ENCODE peak calls at places on chromosomes 1 and 21, in four cellular contexts. K, O, T and N are unnamed samples.

GRCh38 chr1:219179293-219179692 is 5.6 kb downstream of the LYPLAL1 start:
- DNase-seq in K (no peak), O (no peak), T (no peak), N (no peak)

GRCh38 chr1:174397261-174397660 is 50.5 kb upstream of the GPR52 start:
- DNase-seq in K (no peak), O (no peak), T (no peak), N (no peak)

GRCh38 chr21:37224861-37225260 is 42.3 kb downstream of the VPS26C start:
- DNase-seq in K (no peak), O (no peak), T (no peak), N (no peak)

GRCh38 chr1:40014812-40015594 is 25.5 kb upstream of the CAP1 start:
- DNase-seq in K (no peak), O (no peak), T (no peak), N (no peak)

GRCh38 chr1:212284332-212284743 is 872 bp upstream of the PPP2R5A start:
- DNase-seq in K (no peak), O (no peak), T (no peak), N (no peak)

GRCh38 chr1:177648138-177648537 is 321.7 kb downstream of the SEC16B start:
- DNase-seq in K (no peak), O (no peak), T (no peak), N (no peak)

GRCh38 chr1:38093569-38094520 is 47.3 kb upstream of the POU3F1 start:
- DNase-seq in K (no peak), O (no peak), T (no peak), N (no peak)

GRCh38 chr1:181124206-181124825 is 35.8 kb downstream of the IER5 start:
- DNase-seq in K (no peak), O (no peak), T (no peak), N (no peak)

GRCh38 chr21:45615145-45615711 is 28.3 kb upstream of the PCBP3 start:
- DNase-seq in K (peak), O (no peak), T (no peak), N (peak)

GRCh38 chr1:230857077-230857476 is 11.2 kb downstream of the C1orf198 start:
- DNase-seq in K (no peak), O (no peak), T (no peak), N (no peak)

GRCh38 chr1:152398812-152399698 is 15.0 kb downstream of the CRNN start:
- DNase-seq in K (no peak), O (peak), T (peak), N (peak)

GRCh38 chr1:40932004-40932403 is 47.5 kb upstream of the CTPS1 start:
- DNase-seq in K (no peak), O (no peak), T (no peak), N (peak)

GRCh38 chr1:107572674-107573205 is 392.2 kb downstream of the VAV3 start:
- DNase-seq in K (no peak), O (no peak), T (no peak), N (no peak)

GRCh38 chr1:228397454-228397786 is 9.2 kb downstream of the TRIM11 start:
- DNase-seq in K (no peak), O (no peak), T (no peak), N (no peak)

GRCh38 chr1:233677690-233678354 is 63.9 kb downstream of the KCNK1 start:
- DNase-seq in K (no peak), O (no peak), T (no peak), N (no peak)

GRCh38 chr1:38502772-38503171 is 356.8 kb downstream of the RRAGC start:
- DNase-seq in K (no peak), O (no peak), T (no peak), N (no peak)

GRCh38 chr1:26408604-26409003 is 2.0 kb upstream of the LIN28A start:
- DNase-seq in K (no peak), O (peak), T (peak), N (peak)

GRCh38 chr1:65247419-65248359 is 61.7 kb upstream of the DNAJC6 start:
- DNase-seq in K (no peak), O (no peak), T (no peak), N (no peak)

GRCh38 chr1:150807257-150807637 is 813 bp downstream of the CTSK start:
- DNase-seq in K (no peak), O (no peak), T (no peak), N (no peak)

GRCh38 chr1:69911301-69911801 is 294.0 kb downstream of the LRRC40 start:
- DNase-seq in K (no peak), O (no peak), T (no peak), N (no peak)

GRCh38 chr1:3743421-3743820 is 8.8 kb upstream of the CCDC27 start:
- DNase-seq in K (no peak), O (no peak), T (no peak), N (no peak)

GRCh38 chr1:7366955-7367665 is 404.0 kb upstream of the VAMP3 start:
- DNase-seq in K (no peak), O (no peak), T (no peak), N (no peak)

GRCh38 chr1:227125929-227126545 is 185.9 kb downstream of the COQ8A start:
- DNase-seq in K (no peak), O (no peak), T (no peak), N (no peak)

GRCh38 chr1:210143465-210144062 is 89.0 kb upstream of the SERTAD4 start:
- DNase-seq in K (no peak), O (peak), T (peak), N (peak)

GRCh38 chr1:230359992-230360391 is 66.1 kb downstream of the PGBD5 start:
- DNase-seq in K (no peak), O (no peak), T (no peak), N (no peak)

GRCh38 chr21:44625756-44626155 is 1.1 kb upstream of the KRTAP10-9 start:
- DNase-seq in K (no peak), O (no peak), T (no peak), N (no peak)

GRCh38 chr1:91732291-91732953 is 153.5 kb downstream of the TGFBR3 start:
- DNase-seq in K (no peak), O (peak), T (peak), N (no peak)

GRCh38 chr1:154221815-154222081 is 993 bp downstream of the UBAP2L start:
- DNase-seq in K (no peak), O (no peak), T (no peak), N (peak)

GRCh38 chr1:43706598-43707190 is 642 bp upstream of the ST3GAL3 start:
- DNase-seq in K (no peak), O (peak), T (peak), N (peak)

GRCh38 chr21:44868707-44869106 is 4.8 kb downstream of the PTTG1IP start:
- DNase-seq in K (no peak), O (no peak), T (no peak), N (no peak)

GRCh38 chr1:86499987-86500593 is 31.4 kb downstream of the CLCA1 start:
- DNase-seq in K (no peak), O (no peak), T (peak), N (peak)

GRCh38 chr1:59062743-59063142 is 234.2 kb upstream of the FGGY start:
- DNase-seq in K (no peak), O (no peak), T (no peak), N (no peak)

GRCh38 chr1:53134042-53134485 is 8.4 kb downstream of the SLC1A7 start:
- DNase-seq in K (no peak), O (no peak), T (no peak), N (no peak)

GRCh38 chr1:9593147-9593491 is 4.4 kb downstream of the TMEM201 start:
- DNase-seq in K (no peak), O (no peak), T (no peak), N (no peak)

GRCh38 chr1:9592510-9593075 is 3.9 kb downstream of the TMEM201 start:
- DNase-seq in K (no peak), O (no peak), T (no peak), N (no peak)

GRCh38 chr1:9594471-9595155 is 5.9 kb downstream of the TMEM201 start:
- DNase-seq in K (no peak), O (no peak), T (no peak), N (no peak)

GRCh38 chr1:9595156-9595967 is 6.7 kb downstream of the TMEM201 start:
- DNase-seq in K (no peak), O (no peak), T (no peak), N (no peak)

DNA sequence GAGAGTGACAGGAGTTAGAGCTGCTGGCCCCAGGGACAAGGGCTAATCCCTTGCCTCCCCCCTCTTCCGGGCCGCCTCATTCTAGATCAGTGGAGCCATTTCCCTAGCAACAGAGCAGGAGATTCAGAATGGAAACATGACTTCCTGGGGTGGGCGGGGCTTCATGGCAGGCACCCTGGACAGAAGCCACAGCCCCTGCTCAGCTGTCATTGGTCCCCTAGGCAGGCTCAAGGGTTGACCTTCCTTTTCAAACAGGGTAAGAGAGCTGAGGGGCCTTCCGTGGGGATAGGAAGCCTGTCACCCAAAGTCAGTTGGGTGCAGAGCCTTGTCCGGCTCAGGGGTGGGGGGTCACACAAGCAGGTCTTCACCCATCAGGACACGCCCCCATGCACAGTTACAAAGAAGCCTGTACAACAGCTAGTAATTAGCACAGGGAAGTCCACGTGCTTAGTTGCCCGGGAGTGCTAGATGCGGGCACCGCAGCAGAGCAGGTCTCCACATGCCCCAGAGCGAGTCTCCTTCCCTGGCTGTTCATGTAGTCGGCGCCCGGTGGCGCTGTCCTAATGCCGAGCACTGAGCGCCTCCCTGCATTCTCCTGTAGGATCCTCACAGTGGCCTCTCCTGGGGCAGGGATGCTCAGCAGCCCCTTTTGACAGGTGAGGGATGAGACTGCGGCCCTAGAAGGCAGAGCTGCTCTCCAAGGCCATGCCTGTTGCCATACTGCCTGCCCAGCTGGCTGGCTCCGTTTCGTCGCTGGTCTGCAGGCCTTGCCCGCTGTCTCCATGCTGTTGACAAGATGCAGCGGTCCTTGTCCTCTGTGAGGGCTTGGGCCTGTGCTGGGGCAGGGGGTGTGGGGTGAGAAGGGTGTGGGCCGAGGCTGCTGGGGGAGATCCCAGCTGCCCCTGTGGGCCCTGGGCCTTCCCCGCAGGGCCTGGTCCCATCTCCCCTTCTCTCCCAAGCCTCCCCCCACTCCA is 5.1 kb downstream of the TMEM201 start:
- DNase-seq in K (peak), O (peak), T (peak), N (peak)
- TF ChIP-seq FOXK2 in K (no peak), O (no peak), T (peak), N (peak)

GRCh38 chr21:31713973-31714740 is 17.8 kb downstream of the SCAF4 start:
- DNase-seq in K (no peak), O (no peak), T (peak), N (no peak)
- TF ChIP-seq FOXK2 in K (no peak), O (no peak), T (peak), N (no peak)

DNA sequence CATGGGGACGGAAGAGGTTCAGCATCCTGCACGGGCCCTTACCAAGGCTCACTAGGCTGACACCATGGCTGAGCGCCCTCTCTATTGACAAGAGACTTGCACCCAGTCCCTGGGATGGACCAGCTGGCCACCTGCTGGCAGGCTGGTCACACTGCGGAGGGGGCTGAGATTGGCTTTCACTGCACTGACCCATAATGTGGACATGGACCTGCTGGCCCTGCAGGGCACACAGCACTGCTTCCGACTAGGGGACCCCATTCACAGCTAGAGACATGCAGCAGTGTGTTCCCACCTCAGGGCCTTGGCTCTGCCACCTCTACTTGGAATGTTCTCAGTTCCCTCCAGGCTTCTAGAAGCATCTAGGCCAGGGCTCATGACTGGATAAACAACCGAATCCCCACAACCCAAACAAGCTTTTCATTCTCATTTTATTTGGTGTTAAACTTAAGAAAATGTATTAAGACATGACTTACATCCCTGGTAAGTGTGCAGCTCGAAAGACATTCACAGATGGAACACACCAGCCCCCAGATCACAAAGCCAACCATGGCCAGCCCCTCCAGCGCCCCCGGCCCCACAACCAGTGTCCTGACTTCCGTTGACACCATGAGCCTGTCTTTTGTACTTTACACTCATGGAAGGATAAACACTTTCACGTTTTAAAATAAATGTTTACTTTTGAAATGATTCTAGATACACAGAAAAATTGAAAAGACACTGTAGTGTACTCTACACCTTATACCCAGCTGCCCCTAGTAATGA is 9.3 kb upstream of the SRARP start:
- DNase-seq in K (no peak), O (peak), T (peak), N (peak)
- TF ChIP-seq FOXK2 in K (no peak), O (no peak), T (no peak), N (no peak)

GRCh38 chr1:244970236-244970652 is 105.9 kb upstream of the HNRNPU start:
- DNase-seq in K (no peak), O (peak), T (peak), N (peak)
- TF ChIP-seq FOXK2 in K (no peak), O (no peak), T (no peak), N (no peak)